ENCODE peak calls at places on chromosomes 6 and 20, in nine cellular contexts. O is H54; Q is substantia nigra; I is fibroblast of lung; Z is dorsolateral prefrontal cortex; M is pancreas; U is DMS 273 treated with DMSO at 0.1 percent for 48 hours; X is HFFc6; B is activated CD4-positive, alpha-beta T cell treated with anti-CD3 and anti-CD28 coated beads for 4 hours. L is an unnamed sample.

GRCh38 chr6:105215506-105215905 is 35.7 kb upstream of the POPDC3 start:
- DNase-seq in O (no peak), Q (no peak), I (no peak), Z (no peak), M (no peak), U (no peak), X (no peak), B (no peak), L (no peak)

GRCh38 chr6:122778961-122779671 is 400 bp upstream of the FABP7 start:
- DNase-seq in O (no peak), Q (peak), I (no peak), Z (peak), M (no peak), U (no peak), X (no peak), B (no peak), L (no peak)

GRCh38 chr6:146389740-146390139 is 153.9 kb upstream of the RAB32 start:
- DNase-seq in O (no peak), Q (no peak), I (no peak), Z (no peak), M (no peak), U (no peak), X (no peak), B (no peak), L (no peak)

GRCh38 chr6:49519660-49520059 is 19.9 kb downstream of the GLYATL3 start:
- DNase-seq in O (no peak), Q (no peak), I (no peak), Z (no peak), M (no peak), U (no peak), X (no peak), B (no peak), L (no peak)

GRCh38 chr6:135938588-135939215 is 87.2 kb downstream of the PDE7B start:
- DNase-seq in O (no peak), Q (no peak), I (peak), Z (no peak), M (no peak), U (peak), X (no peak), B (no peak), L (no peak)

GRCh38 chr6:1574083-1574761 is 35.5 kb upstream of the FOXC1 start:
- DNase-seq in O (no peak), Q (no peak), I (no peak), Z (no peak), M (no peak), U (no peak), X (no peak), B (no peak), L (no peak)

GRCh38 chr20:62352402-62353288 is 14.5 kb downstream of the LAMA5 start:
- DNase-seq in O (no peak), Q (peak), I (no peak), Z (peak), M (peak), U (no peak), X (no peak), B (no peak), L (no peak)

GRCh38 chr20:11387189-11387754 is 530.4 kb upstream of the BTBD3 start:
- DNase-seq in O (peak), Q (no peak), I (peak), Z (no peak), M (no peak), U (no peak), X (peak), B (no peak), L (no peak)

GRCh38 chr6:155188707-155189496 is 74.9 kb upstream of the CLDN20 start:
- DNase-seq in O (peak), Q (no peak), I (peak), Z (no peak), M (no peak), U (no peak), X (peak), B (no peak), L (no peak)

GRCh38 chr6:2782356-2782708 is 17.1 kb downstream of the WRNIP1 start:
- DNase-seq in O (no peak), Q (no peak), I (no peak), Z (no peak), M (no peak), U (no peak), X (no peak), B (no peak), L (no peak)

GRCh38 chr20:36481380-36482043 is 59.8 kb upstream of the MYL9 start:
- DNase-seq in O (no peak), Q (no peak), I (no peak), Z (no peak), M (no peak), U (no peak), X (no peak), B (no peak), L (peak)

GRCh38 chr20:17525650-17526049 is 5.5 kb downstream of the BFSP1 start:
- DNase-seq in O (no peak), Q (no peak), I (no peak), Z (no peak), M (no peak), U (peak), X (no peak), B (no peak), L (no peak)

L was measured in lower lobe of right lung.